ENCODE peak calls at places on chromosome 5, in five cellular contexts. K is GM12892; L is stimulated activated CD4-positive, alpha-beta T cell treated with anti-CD3 and anti-CD28 coated beads, Interleukin-12 subunit alpha, Interleukin-12 subunit beta, amount 100 ng/mL, for 4 hours; H is NCI-H774; D is activated naive CD4-positive, alpha-beta T cell treated with anti-CD3 and anti-CD28 coated beads, Interleukin-2, amount 50 U/mL, for 72 hours. T is an unnamed sample.

GRCh38 chr5:43772601-43773031 is 169.6 kb downstream of the NNT start:
- DNase-seq in L (no peak), D (no peak), H (no peak), K (no peak), T (no peak)

GRCh38 chr5:132777209-132778069 is at the start of gene SEPTIN8:
- DNase-seq in K (peak; percentile 82), L (peak; percentile 38), H (peak; percentile 11), D (no peak), T (no peak)

GRCh38 chr5:113043491-113043931 is 66.9 kb downstream of the DCP2 start:
- DNase-seq in H (no peak), L (no peak), K (no peak), D (no peak), T (no peak)

GRCh38 chr5:178560911-178561310 is 29.3 kb downstream of the COL23A1 start:
- DNase-seq in H (no peak), L (no peak), D (no peak), K (no peak), T (no peak)

GRCh38 chr5:39266442-39266841 is 47.1 kb upstream of the FYB1 start:
- DNase-seq in L (no peak), K (no peak), H (no peak), D (no peak), T (no peak)

GRCh38 chr5:118551031-118551430 is 437.3 kb downstream of the DTWD2 start:
- DNase-seq in K (no peak), H (no peak), L (no peak), D (no peak), T (peak; percentile 59)

GRCh38 chr5:122704247-122705036 is 70.4 kb upstream of the SNX2 start:
- DNase-seq in K (no peak), H (peak; percentile 6), L (no peak), D (no peak), T (peak; percentile 23)

GRCh38 chr5:180375955-180376354 is 22.8 kb upstream of the GFPT2 start:
- DNase-seq in H (no peak), L (no peak), D (no peak), K (no peak), T (no peak)

GRCh38 chr5:37847978-37848425 is 8.2 kb upstream of the GDNF start:
- DNase-seq in L (no peak), K (no peak), D (no peak), H (peak; percentile 44), T (no peak)

GRCh38 chr5:43422143-43422542 is 10.0 kb upstream of the CCL28 start:
- DNase-seq in H (peak; percentile 57), L (no peak), K (no peak), D (no peak), T (peak; percentile 81)

GRCh38 chr5:64678400-64678799 is 11.9 kb upstream of the SHISAL2B start:
- DNase-seq in K (no peak), L (no peak), D (no peak), H (no peak), T (no peak)

GRCh38 chr5:29758986-29759421 is 1434.5 kb upstream of the CDH6 start:
- DNase-seq in K (no peak), H (no peak), D (no peak), L (no peak), T (no peak)

GRCh38 chr5:149403923-149404745 is 25.0 kb upstream of the IL17B start:
- DNase-seq in K (no peak), L (no peak), D (no peak), H (no peak), T (no peak)

GRCh38 chr5:80101993-80102392 is 66.8 kb downstream of the THBS4 start:
- DNase-seq in H (no peak), K (no peak), L (no peak), D (no peak), T (no peak)

GRCh38 chr5:119470851-119471451 is 18.7 kb downstream of the HSD17B4 start:
- DNase-seq in K (no peak), L (no peak), H (peak; percentile 6), D (no peak), T (no peak)

GRCh38 chr5:172508471-172509404 is 54.4 kb upstream of the SH3PXD2B start:
- DNase-seq in L (no peak), D (peak; percentile 31), H (no peak), K (no peak), T (no peak)

GRCh38 chr5:131973089-131973712 is 27.7 kb upstream of the MEIKIN start:
- DNase-seq in D (no peak), K (no peak), H (no peak), L (no peak), T (no peak)

GRCh38 chr5:80255752-80256479 is at the start of gene SERINC5:
- DNase-seq in H (peak; percentile 61), L (peak; percentile 80), D (peak; percentile 89), K (peak; percentile 86), T (no peak)

GRCh38 chr5:172283020-172283861 is at the start of gene UBTD2:
- DNase-seq in L (peak; percentile 71), D (no peak), K (peak; percentile 82), H (no peak), T (no peak)

GRCh38 chr5:160272889-160273288 is 39.5 kb downstream of the CCNJL start:
- DNase-seq in H (peak; percentile 38), K (no peak), D (no peak), L (no peak), T (no peak)

GRCh38 chr5:108516771-108517170 is 134.9 kb upstream of the FBXL17 start:
- DNase-seq in D (no peak), L (no peak), K (no peak), H (no peak), T (no peak)

GRCh38 chr5:72280655-72281069 is 39.4 kb downstream of the MRPS27 start:
- DNase-seq in L (no peak), K (no peak), D (no peak), H (no peak), T (no peak)

GRCh38 chr5:137609122-137609521 is 110.0 kb upstream of the SPOCK1 start:
- DNase-seq in K (no peak), H (no peak), L (no peak), D (no peak), T (no peak)

GRCh38 chr5:9500244-9500643 is 45.6 kb downstream of the SEMA5A start:
- DNase-seq in D (no peak), H (no peak), K (no peak), L (no peak), T (no peak)

GRCh38 chr5:43851741-43852140 is 248.8 kb downstream of the NNT start:
- DNase-seq in K (no peak), H (no peak), D (no peak), L (no peak), T (no peak)

GRCh38 chr5:125582358-125582757 is 835.9 kb upstream of the ZNF608 start:
- DNase-seq in D (no peak), H (no peak), L (no peak), K (no peak), T (no peak)

GRCh38 chr5:93676707-93677106 is 64.7 kb downstream of the POU5F2 start:
- DNase-seq in K (no peak), L (no peak), D (no peak), H (no peak), T (no peak)

GRCh38 chr5:128002420-128002819 is 81.1 kb upstream of the SLC12A2 start:
- DNase-seq in K (no peak), L (no peak), D (no peak), H (no peak), T (no peak)

GRCh38 chr5:75566710-75567309 is 44.4 kb upstream of the ANKDD1B start:
- DNase-seq in L (peak; percentile 37), D (peak; percentile 74), H (no peak), K (peak; percentile 9), T (peak; percentile 80)